ENCODE peak calls at places on chromosomes 1 and 21, in seven cellular contexts. Q, G, B, W, L, A and Z are unnamed samples.

GRCh38 chr1:243680861-243681260 is 169.2 kb downstream of the AKT3 start:
- DNase-seq in B (no peak), W (no peak), Q (no peak), G (no peak), L (no peak), A (no peak), Z (no peak)

GRCh38 chr1:65423884-65424655 is 3.6 kb downstream of the LEPR start:
- DNase-seq in G (no peak), Q (no peak), L (no peak), W (no peak), B (no peak), A (no peak), Z (no peak)

GRCh38 chr1:108199231-108199657 is 899 bp downstream of the SLC25A24 start:
- DNase-seq in Q (no peak), B (no peak), L (no peak), G (no peak), A (no peak), W (no peak), Z (no peak)

GRCh38 chr1:75130312-75130677 is 3.9 kb upstream of the LHX8 start:
- DNase-seq in Q (no peak), G (no peak), L (no peak), W (no peak), B (no peak), A (no peak), Z (no peak)

GRCh38 chr1:229165327-229165726 is 105.6 kb upstream of the RAB4A start:
- DNase-seq in A (no peak), L (no peak), W (no peak), Q (no peak), G (no peak), B (no peak), Z (no peak)

GRCh38 chr1:154454391-154455120 is 47.5 kb upstream of the TDRD10 start:
- DNase-seq in A (no peak), Q (no peak), B (no peak), L (no peak), G (no peak), W (no peak), Z (no peak)

GRCh38 chr1:43172532-43172972 is 422 bp downstream of the CFAP57 start:
- DNase-seq in G (peak; percentile 15), B (peak; percentile 82), L (peak; percentile 89), Q (peak; percentile 90), A (peak; percentile 76), W (peak; percentile 86), Z (peak; percentile 90)

GRCh38 chr21:16588433-16588860 is 858.7 kb downstream of the USP25 start:
- DNase-seq in B (peak; percentile 84), L (peak; percentile 63), Q (no peak), G (peak; percentile 13), A (peak; percentile 78), W (peak; percentile 65), Z (peak; percentile 76)

DNA sequence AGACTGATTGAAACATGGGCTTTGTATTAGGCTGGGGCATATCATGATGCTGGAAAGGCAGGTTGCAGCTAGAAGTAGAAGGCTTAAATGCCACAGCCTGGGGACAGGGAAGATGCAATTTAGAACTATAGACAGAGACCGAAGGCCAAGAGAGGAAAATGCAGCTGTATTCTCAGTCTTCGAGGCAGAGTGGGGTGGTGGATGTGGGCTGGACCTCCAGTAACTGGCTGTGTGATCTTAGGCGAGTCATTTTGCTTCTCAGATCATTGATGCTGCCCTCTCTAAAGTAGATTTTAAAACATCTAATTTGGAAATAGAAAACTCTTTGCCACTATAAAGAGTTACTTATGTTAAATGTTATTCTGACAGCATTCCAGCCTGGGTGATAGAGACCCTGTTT is 17.7 kb upstream of the SH2D2A start:
- DNase-seq in W (no peak), B (no peak), L (no peak), A (no peak), Q (no peak), G (no peak), Z (no peak)
- H3K27ac ChIP-seq in W (no peak overlapping the region), B (no peak overlapping the region), L (no peak overlapping the region), A (no peak overlapping the region), Q (no peak overlapping the region), G (no peak overlapping the region), Z (no peak overlapping the region)

GRCh38 chr1:25804244-25804963 is 4.4 kb downstream of the SELENON start:
- DNase-seq in W (no peak), L (no peak), B (no peak), Q (no peak), A (no peak), G (no peak), Z (no peak)

GRCh38 chr1:25804964-25805862 is 5.2 kb downstream of the SELENON start:
- DNase-seq in G (no peak), W (no peak), A (no peak), L (no peak), B (no peak), Q (no peak), Z (no peak)

GRCh38 chr1:25800538-25801377 is 765 bp downstream of the SELENON start:
- DNase-seq in W (no peak), Q (no peak), A (no peak), L (no peak), B (no peak), G (no peak), Z (no peak)

GRCh38 chr1:25803368-25803767 is 3.4 kb downstream of the SELENON start:
- DNase-seq in A (no peak), L (no peak), W (no peak), G (no peak), B (no peak), Q (no peak), Z (no peak)

DNA sequence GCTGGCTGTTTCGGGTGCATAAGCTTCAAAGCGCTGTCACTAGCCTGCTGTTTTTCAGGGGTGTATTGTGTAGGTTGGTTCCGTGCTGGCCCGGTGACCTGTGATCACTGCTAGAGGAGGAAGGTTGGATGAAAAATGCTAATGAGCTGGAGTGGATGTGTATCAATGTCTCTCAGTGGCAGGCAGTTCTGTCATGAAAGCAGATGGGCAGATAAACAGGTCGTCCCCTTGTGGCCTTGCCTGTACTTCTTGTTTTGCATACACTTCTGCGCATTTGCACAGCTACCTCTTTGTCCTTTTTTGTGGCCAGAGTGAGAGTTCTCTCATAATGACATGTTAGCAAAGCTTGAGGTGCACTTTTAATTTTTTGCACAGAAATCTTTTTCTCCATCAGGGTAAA is 2.9 kb downstream of the SELENON start:
- DNase-seq in G (no peak), L (no peak), W (no peak), Q (peak; percentile 47), A (no peak), B (no peak), Z (peak; percentile 70)
- H3K4me3 ChIP-seq in G (no peak overlapping the region), L (no peak overlapping the region), W (no peak overlapping the region), Q (peak overlapping the region; percentile 1), A (no peak overlapping the region), B (no peak overlapping the region), Z (no peak overlapping the region)

DNA sequence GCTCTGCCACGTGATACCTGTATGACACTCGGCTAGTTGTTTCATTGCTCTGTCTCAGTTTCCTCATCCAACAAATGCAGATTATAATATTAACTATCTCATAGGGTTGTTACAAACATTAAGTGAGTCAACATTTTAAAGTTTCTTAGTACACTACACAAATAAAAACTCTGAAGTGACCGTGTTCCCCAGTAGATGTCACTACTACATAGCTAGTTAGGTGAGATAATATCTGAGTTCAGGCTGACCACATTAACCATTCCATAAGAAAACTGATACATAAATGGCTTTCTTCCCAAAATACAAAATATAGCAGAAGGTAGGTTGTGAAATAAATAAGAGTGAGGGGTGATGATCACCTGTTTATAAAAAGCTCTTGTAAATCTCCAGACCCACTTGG is 214.1 kb downstream of the NUF2 start:
- DNase-seq in L (no peak), W (no peak), A (no peak), Q (peak; percentile 16), B (no peak), G (no peak), Z (no peak)
- TF ChIP-seq CTCF in L (no peak), W (peak; percentile 21), A (no peak), Q (peak; percentile 76), B (peak; percentile 47), G (no peak), Z (no peak)

GRCh38 chr1:92958203-92958970 is 2.9 kb downstream of the DIPK1A start:
- DNase-seq in A (no peak), L (no peak), W (no peak), Q (peak; percentile 49), G (no peak), B (no peak), Z (no peak)
- H3K27ac ChIP-seq in A (peak overlapping the region; percentile 96), L (no peak overlapping the region), W (peak overlapping the region; percentile 42), Q (peak overlapping the region; percentile 92), G (no peak overlapping the region), B (no peak overlapping the region), Z (peak overlapping the region; percentile 12)

GRCh38 chr21:42534361-42534900 is 20.8 kb downstream of the SLC37A1 start:
- DNase-seq in W (no peak), L (peak; percentile 67), A (peak; percentile 47), B (no peak), Q (peak; percentile 55), G (no peak), Z (peak; percentile 67)

GRCh38 chr21:42533306-42533962 is 19.8 kb downstream of the SLC37A1 start:
- DNase-seq in B (no peak), W (no peak), A (no peak), Q (peak; percentile 32), G (no peak), L (no peak), Z (peak; percentile 69)

GRCh38 chr21:42533963-42534355 is 20.3 kb downstream of the SLC37A1 start:
- DNase-seq in W (no peak), G (no peak), B (no peak), Q (no peak), A (no peak), L (no peak), Z (peak; percentile 62)

GRCh38 chr21:42535602-42536171 is 22.0 kb downstream of the SLC37A1 start:
- DNase-seq in A (no peak), Q (peak; percentile 90), G (no peak), W (no peak), L (peak; percentile 60), B (no peak), Z (no peak)

GRCh38 chr21:42534901-42535378 is 21.3 kb downstream of the SLC37A1 start:
- DNase-seq in B (no peak), L (no peak), W (no peak), A (no peak), Q (peak; percentile 88), G (no peak), Z (peak; percentile 38)
- H3K4me3 ChIP-seq in B (no peak overlapping the region), L (no peak overlapping the region), W (no peak overlapping the region), A (no peak overlapping the region), Q (peak overlapping the region; percentile 80), G (no peak overlapping the region), Z (peak overlapping the region; percentile 47)

DNA sequence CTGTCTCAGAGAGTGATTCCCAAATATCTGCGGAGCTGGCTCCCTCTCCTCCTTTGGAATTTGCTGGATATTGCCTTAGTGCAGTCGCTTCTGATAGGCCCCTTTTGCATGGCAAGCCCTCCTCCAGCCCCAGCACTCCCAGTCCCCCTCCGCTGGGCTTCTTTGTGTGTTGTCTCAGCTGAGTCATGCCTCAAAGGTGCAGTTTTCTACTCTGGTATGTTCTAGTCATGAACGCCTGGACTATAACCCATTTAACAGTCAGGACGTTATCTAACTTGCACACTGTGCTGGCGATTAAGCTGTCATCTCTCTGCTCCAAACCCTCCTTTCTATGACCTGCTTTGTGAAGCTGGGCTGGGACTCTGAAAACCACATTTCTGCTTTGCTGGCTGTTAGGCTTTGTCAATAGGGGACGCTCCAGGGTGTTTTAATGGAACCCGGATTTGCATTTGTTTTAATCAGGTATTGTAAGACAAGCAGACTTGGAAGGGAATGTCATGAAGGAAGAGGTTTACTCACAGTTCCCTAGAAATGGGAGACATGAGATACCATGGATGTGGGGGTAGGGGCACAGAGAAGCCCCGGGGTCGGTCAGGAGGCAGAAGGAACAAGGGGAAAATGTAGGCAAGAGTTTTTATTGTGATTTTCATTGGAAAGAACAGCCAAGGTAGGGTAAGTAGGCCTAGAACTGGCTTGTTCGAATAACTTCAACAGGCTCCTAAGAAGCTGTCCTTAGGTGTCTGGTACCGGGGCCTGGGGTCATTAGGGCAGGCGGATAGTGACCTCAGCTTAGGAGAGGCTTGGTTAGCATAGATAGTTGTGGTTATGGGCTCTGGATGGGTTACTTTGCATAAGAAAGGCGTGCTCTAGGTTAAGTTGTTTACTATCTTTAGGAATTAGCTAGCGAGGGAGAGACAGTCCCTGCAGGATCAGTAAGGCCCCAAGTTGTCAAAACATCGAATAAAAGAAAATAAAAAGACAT is 20.4 kb upstream of the HPCAL4 start:
- DNase-seq in A (no peak), G (no peak), Q (no peak), W (no peak), L (no peak), B (no peak), Z (no peak)
- TF ChIP-seq CTCF in A (no peak), G (no peak), Q (peak; percentile 14), W (no peak), L (no peak), B (no peak), Z (no peak)